ENCODE peak calls at places on chromosomes 4 and X, in four cellular contexts. X is vagina, N is cardiac muscle cell, I is OCI-LY7. L is an unnamed sample. For H3K9me3, the result is how much of the 10 kb centered on the place peaks cover.

GRCh38 chrX:16772460-16772859 is 13.8 kb upstream of the TXLNG start:
- DNase-seq in X (no peak), N (no peak), I (no peak), L (no peak)

GRCh38 chr4:99965674-99966350 is 15.7 kb upstream of the H2AZ1 start:
- DNase-seq in X (no peak), N (no peak), I (no peak), L (no peak)

GRCh38 chr4:154277164-154277563 is 214.4 kb downstream of the DCHS2 start:
- DNase-seq in X (no peak), N (no peak), I (no peak), L (peak)

GRCh38 chr4:134490863-134491262 is 289.3 kb upstream of the PABPC4L start:
- DNase-seq in X (no peak), N (peak), I (no peak), L (no peak)

GRCh38 chr4:82629238-82630000 is 67.6 kb upstream of the TMEM150C start:
- DNase-seq in X (no peak), N (no peak), I (no peak), L (no peak)

GRCh38 chr4:125519376-125520171 is 204.8 kb downstream of the FAT4 start:
- DNase-seq in X (no peak), N (no peak), I (no peak), L (no peak)

GRCh38 chr4:26568446-26568994 is 15.4 kb upstream of the TBC1D19 start:
- DNase-seq in X (no peak), N (no peak), I (no peak), L (no peak)

GRCh38 chrX:10166731-10167149 is 10.0 kb downstream of the CLCN4 start:
- DNase-seq in X (no peak), N (no peak), I (peak), L (no peak)

GRCh38 chr4:113145519-113146291 is 96.3 kb downstream of the ANK2 start:
- DNase-seq in X (no peak), N (peak), I (no peak), L (peak)

GRCh38 chr4:109675181-109675580 is 28.1 kb downstream of the CASP6 start:
- DNase-seq in X (no peak), N (no peak), I (no peak), L (no peak)

GRCh38 chrX:69238153-69238959 is 73.1 kb upstream of the PJA1 start:
- DNase-seq in X (no peak), N (peak), I (no peak), L (no peak)

GRCh38 chrX:84187501-84188319 is at the start of gene RPS6KA6:
- DNase-seq in X (no peak), N (peak), I (no peak), L (no peak)

GRCh38 chr4:9898596-9899345 is 117.3 kb downstream of the DRD5 start:
- DNase-seq in X (no peak), N (peak), I (no peak), L (peak)

GRCh38 chr4:173530326-173531062 is 465 bp upstream of the HAND2 start:
- DNase-seq in X (no peak), N (peak), I (no peak), L (no peak)

GRCh38 chr4:155941085-155941484 is 12.6 kb downstream of the CTSO start:
- DNase-seq in X (no peak), N (no peak), I (no peak), L (no peak)

GRCh38 chrX:80808160-80808735 is 1.4 kb downstream of the BRWD3 start:
- DNase-seq in X (no peak), N (peak), I (peak), L (no peak)

GRCh38 chrX:148629435-148629834 is 129.0 kb downstream of the AFF2 start:
- DNase-seq in X (no peak), N (no peak), I (no peak), L (no peak)

GRCh38 chr4:182560358-182560757 is 317.2 kb downstream of the TENM3 start:
- DNase-seq in X (no peak), N (no peak), I (no peak), L (peak)

GRCh38 chr4:167034983-167035382 is 199.3 kb downstream of the SPOCK3 start:
- DNase-seq in X (no peak), N (no peak), I (no peak), L (no peak)

GRCh38 chrX:85084770-85085393 is 81.2 kb downstream of the APOOL start:
- DNase-seq in X (no peak), N (peak), I (peak), L (peak)

GRCh38 chr4:31026216-31026615 is 306.0 kb downstream of the PCDH7 start:
- DNase-seq in X (no peak), N (no peak), I (no peak), L (no peak)

GRCh38 chr4:126839066-126839465 is 793.7 kb upstream of the INTU start:
- DNase-seq in X (no peak), N (no peak), I (no peak), L (no peak)

GRCh38 chr4:4717692-4718091 is 141.8 kb upstream of the MSX1 start:
- DNase-seq in X (no peak), N (no peak), I (no peak), L (no peak)

GRCh38 chrX:97547873-97548578 is 664.3 kb downstream of the RPA4 start:
- DNase-seq in X (no peak), N (no peak), I (no peak), L (no peak)

GRCh38 chr4:89712141-89712540 is 124.8 kb downstream of the SNCA start:
- DNase-seq in X (no peak), N (no peak), I (no peak), L (no peak)

GRCh38 chr4:118743867-118744266 is 58.7 kb downstream of the METTL14 start:
- DNase-seq in X (no peak), N (no peak), I (no peak), L (no peak)

GRCh38 chrX:20507901-20508620 is 241.4 kb upstream of the RPS6KA3 start:
- DNase-seq in X (no peak), N (no peak), I (no peak), L (no peak)

GRCh38 chrX:5936438-5936837 is 292.2 kb downstream of the NLGN4X start:
- DNase-seq in X (no peak), N (no peak), I (no peak), L (no peak)

GRCh38 chrX:134669378-134670098 is 11.3 kb upstream of the PLAC1 start:
- DNase-seq in X (no peak), N (no peak), I (no peak), L (no peak)

GRCh38 chr4:108337923-108338322 is 169.2 kb upstream of the LEF1 start:
- DNase-seq in X (no peak), N (no peak), I (no peak), L (no peak)

GRCh38 chrX:129678176-129678880 is 23.6 kb upstream of the APLN start:
- DNase-seq in X (peak), N (no peak), I (no peak), L (no peak)

GRCh38 chrX:15475486-15475885 is 17.6 kb downstream of the PIR start:
- DNase-seq in X (no peak), N (no peak), I (no peak), L (no peak)

GRCh38 chr4:38625508-38625907 is 38.5 kb upstream of the KLF3 start:
- DNase-seq in X (no peak), N (no peak), I (no peak), L (no peak)

GRCh38 chr4:184595430-184595829 is 53.8 kb downstream of the CASP3 start:
- DNase-seq in X (no peak), N (no peak), I (no peak), L (no peak)

GRCh38 chr4:84499065-84499982 is at the start of gene NKX6-1:
- DNase-seq in X (no peak), N (peak), I (no peak), L (no peak)

GRCh38 chr4:40573593-40574311 is 55.9 kb downstream of the RBM47 start:
- DNase-seq in X (no peak), N (no peak), I (peak), L (no peak)

GRCh38 chr4:3827616-3828492 is 61.7 kb downstream of the ADRA2C start:
- DNase-seq in X (no peak), N (no peak), I (no peak), L (no peak)

GRCh38 chrX:77085372-77085771 is 361.8 kb upstream of the FGF16 start:
- DNase-seq in X (no peak), N (no peak), I (no peak), L (no peak)

GRCh38 chr4:115356176-115356575 is 242.8 kb upstream of the NDST4 start:
- DNase-seq in X (no peak), N (no peak), I (no peak), L (no peak)

DNA sequence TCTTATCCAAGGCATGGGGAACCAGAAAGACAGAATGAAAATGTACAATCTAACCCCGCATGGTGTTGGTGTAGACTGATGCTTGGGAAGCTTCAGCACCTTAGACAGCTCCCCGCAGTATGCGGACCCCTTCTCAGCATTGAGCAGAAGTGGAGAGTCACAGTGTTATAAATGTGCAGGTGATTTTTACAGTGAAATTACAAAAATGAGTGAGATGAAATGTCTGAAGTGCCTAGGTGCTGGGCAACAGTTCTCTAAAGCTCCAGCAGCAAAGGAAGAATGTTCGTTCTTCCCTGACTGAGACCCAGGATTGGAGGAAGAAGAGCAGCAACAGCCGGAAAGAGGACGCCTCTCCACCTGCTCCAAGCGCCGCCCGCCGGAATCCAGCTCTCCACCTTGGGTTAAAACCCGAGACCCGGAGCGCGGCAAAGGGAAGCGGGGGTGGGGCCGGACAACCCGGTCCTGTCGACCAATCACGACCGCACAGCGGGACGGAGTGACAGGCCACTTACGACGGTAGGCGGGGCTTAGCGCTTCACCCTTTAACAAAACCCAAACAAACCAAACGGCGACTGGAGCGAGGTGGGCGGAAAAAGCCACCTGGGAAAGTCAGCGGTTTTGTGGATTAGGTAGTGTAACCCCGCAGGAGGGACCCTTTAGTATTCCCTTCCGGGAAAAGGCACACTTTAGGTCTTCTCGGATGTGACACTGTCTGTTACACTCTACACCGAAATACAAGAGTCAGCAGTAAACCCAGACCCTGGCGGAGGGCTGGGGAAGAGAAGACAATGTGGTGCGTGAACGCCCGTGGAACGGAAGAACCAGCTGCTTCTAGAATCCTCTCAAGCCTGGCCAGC is at the start of gene GLRA3:
- DNase-seq in X (no peak), N (peak), I (peak), L (peak)
- H3K4me3 ChIP-seq in X (no peak), N (peak), I (peak), L (peak)

DNA sequence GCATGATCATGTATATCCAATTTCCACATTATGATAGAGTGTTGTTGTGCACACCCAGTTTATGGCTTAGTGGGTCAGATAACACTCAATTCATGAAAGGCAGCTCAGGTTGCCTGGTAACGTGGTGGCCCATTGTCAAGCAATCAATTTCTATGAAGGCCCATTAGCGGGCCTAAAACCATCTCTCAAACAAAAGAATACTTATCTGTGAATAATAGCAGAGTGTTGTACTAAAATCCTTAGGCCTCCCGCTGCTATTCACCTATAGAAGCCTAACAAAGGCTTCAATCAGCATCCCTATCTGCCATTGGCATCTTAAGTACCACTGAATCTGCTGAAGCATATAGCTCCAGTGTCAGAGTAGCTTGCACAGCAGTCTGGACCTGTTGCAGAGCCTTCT is 849.6 kb upstream of the POU3F4 start:
- DNase-seq in X (no peak), N (no peak), I (no peak), L (no peak)
- H3K9me3 ChIP-seq in X (under half), N (under half), I (under half), L (under half)

GRCh38 chr4:78154972-78155371 is 97.8 kb downstream of the FRAS1 start:
- DNase-seq in X (no peak), N (no peak), I (no peak), L (no peak)

GRCh38 chr4:78145622-78146021 is 88.5 kb downstream of the FRAS1 start:
- DNase-seq in X (no peak), N (no peak), I (no peak), L (no peak)

GRCh38 chr4:78149737-78150136 is 92.6 kb downstream of the FRAS1 start:
- DNase-seq in X (no peak), N (peak), I (no peak), L (no peak)

GRCh38 chr4:78152795-78153194 is 95.7 kb downstream of the FRAS1 start:
- DNase-seq in X (no peak), N (no peak), I (no peak), L (no peak)

GRCh38 chr4:78150465-78150864 is 93.3 kb downstream of the FRAS1 start:
- DNase-seq in X (no peak), N (no peak), I (no peak), L (no peak)
- H3K27ac ChIP-seq in X (no peak), N (peak), I (no peak), L (no peak)

GRCh38 chr4:88659890-88660208 is 37.8 kb downstream of the NAP1L5 start:
- DNase-seq in X (no peak), N (no peak), I (no peak), L (no peak)

GRCh38 chr4:88659061-88659889 is 38.4 kb downstream of the NAP1L5 start:
- DNase-seq in X (no peak), N (peak), I (peak), L (peak)

GRCh38 chr4:88660446-88661294 is 37.0 kb downstream of the NAP1L5 start:
- DNase-seq in X (no peak), N (no peak), I (no peak), L (no peak)

DNA sequence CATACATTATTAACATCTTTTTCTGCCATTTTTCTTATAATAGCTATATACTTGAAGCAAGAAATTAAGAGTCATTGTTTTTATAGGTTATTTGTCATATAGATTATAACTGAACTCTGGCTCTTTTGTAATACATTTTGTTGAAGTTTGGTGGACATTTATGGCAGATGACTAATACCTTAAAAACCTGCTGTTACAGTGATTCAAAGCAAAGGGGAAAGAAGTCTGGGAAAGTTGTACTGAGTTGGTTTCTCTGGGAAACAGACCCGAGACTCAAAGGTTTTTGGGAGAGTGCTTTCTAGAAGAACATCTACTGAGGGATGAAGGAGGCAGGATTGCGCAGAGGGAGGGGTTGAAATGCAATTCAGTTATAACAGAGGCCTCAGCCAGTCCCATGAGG is 35.9 kb downstream of the NAP1L5 start:
- DNase-seq in X (no peak), N (no peak), I (no peak), L (no peak)
- H3K4me3 ChIP-seq in X (no peak), N (no peak), I (no peak), L (no peak)

DNA sequence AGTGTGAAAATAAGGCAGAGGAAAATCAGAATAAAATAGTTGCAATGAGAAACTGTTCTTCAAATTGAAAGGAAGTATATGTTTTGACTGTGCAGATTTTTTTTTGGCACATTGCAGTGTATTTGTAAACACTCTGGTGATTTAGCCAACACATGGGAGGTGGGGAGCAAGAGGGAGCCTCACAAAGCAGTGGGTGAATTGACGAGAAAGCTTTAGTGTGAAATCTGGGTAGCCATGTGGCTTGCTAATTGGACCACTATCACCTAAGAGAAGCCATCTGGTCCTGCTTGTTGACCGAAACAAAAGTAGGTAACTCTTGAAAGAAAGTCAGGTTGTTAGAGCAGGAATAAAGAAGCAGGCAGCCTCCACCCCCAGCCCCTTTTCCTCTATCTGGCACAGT is 10.4 kb downstream of the CLCN5 start:
- DNase-seq in X (no peak), N (no peak), I (no peak), L (no peak)
- H3K9me3 ChIP-seq in X (under half), N (under half), I (under half), L (under half)

GRCh38 chrX:24525455-24525854 is 60.4 kb downstream of the PDK3 start:
- DNase-seq in X (no peak), N (no peak), I (no peak), L (no peak)

GRCh38 chrX:24526616-24527015 is 61.5 kb downstream of the PDK3 start:
- DNase-seq in X (no peak), N (no peak), I (no peak), L (no peak)

GRCh38 chrX:24528605-24529004 is 63.5 kb downstream of the PDK3 start:
- DNase-seq in X (no peak), N (no peak), I (no peak), L (no peak)
- H3K27ac ChIP-seq in X (no peak), N (no peak), I (no peak), L (no peak)

DNA sequence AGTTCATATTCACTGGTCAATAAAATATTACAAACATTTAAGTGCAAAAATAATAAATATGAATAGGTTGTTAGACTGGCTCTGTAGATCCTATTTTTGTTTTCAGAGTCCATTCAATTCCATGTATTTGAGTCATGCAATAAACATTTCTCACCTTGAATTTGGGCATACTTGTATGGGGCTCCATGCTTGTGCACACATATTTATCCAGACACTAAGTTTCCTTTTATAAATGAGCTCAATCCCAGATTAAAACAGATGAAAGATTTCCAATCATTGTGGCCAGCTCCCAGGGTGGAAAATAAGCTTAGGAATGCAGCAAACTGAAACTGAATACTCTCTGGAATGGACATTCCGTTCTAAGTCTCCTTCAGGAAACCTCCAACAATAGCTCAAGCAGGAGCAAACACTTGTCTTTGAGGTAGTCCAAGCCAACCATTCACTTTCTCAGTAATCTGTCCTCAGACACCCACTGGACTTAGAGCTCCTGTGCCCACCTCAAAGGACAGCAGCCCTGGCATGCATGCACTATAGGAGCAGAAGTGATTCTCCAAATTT is 16.4 kb downstream of the DMD start:
- DNase-seq in X (no peak), N (no peak), I (no peak), L (no peak)
- H3K4me3 ChIP-seq in X (no peak), N (no peak), I (no peak), L (no peak)

GRCh38 chrX:47749185-47749967 is 87.3 kb upstream of the ZNF81 start:
- DNase-seq in X (no peak), N (no peak), I (no peak), L (no peak)

GRCh38 chrX:47743504-47743903 is 84.5 kb upstream of the UXT start:
- DNase-seq in X (no peak), N (no peak), I (no peak), L (no peak)

GRCh38 chrX:47748576-47748975 is 88.1 kb upstream of the ZNF81 start:
- DNase-seq in X (no peak), N (no peak), I (no peak), L (no peak)

GRCh38 chrX:47746446-47746845 is 87.5 kb upstream of the UXT start:
- DNase-seq in X (no peak), N (no peak), I (no peak), L (no peak)

GRCh38 chrX:47745386-47745785 is 86.4 kb upstream of the UXT start:
- DNase-seq in X (no peak), N (no peak), I (no peak), L (no peak)
- H3K9me3 ChIP-seq in X (under half), N (under half), I (under half), L (under half)

L was measured in iPS DF 6.9.